ENCODE peak calls at places on chromosomes 3 and 15, in ten cellular contexts. I, V, S, X, E, Z, Y, L, B and M are unnamed samples.

GRCh38 chr3:66498718-66499611 is 1.9 kb downstream of the LRIG1 start:
- DNase-seq in Z (peak; percentile 78), E (no peak), S (no peak), I (no peak), Y (no peak), B (no peak), V (no peak), L (peak; percentile 21), X (no peak), M (peak; percentile 48)

GRCh38 chr15:55552461-55552860 is 35.7 kb downstream of the PYGO1 start:
- DNase-seq in I (no peak), E (no peak), V (no peak), Y (no peak), Z (no peak), L (no peak), X (no peak), S (no peak), B (no peak), M (no peak)

GRCh38 chr15:69443032-69443611 is 9.5 kb upstream of the RPLP1 start:
- DNase-seq in E (no peak), S (no peak), X (no peak), I (no peak), Y (peak; percentile 38), V (no peak), B (no peak), L (no peak), Z (no peak), M (no peak)

GRCh38 chr15:60079210-60079609 is 75.1 kb downstream of the FOXB1 start:
- DNase-seq in S (no peak), E (no peak), L (no peak), I (no peak), Z (no peak), B (no peak), V (no peak), X (no peak), Y (no peak), M (no peak)

GRCh38 chr15:65577129-65577996 is 33.6 kb downstream of the INTS14 start:
- DNase-seq in S (no peak), V (no peak), L (no peak), I (no peak), Y (no peak), E (no peak), Z (no peak), B (no peak), X (no peak), M (no peak)

GRCh38 chr15:80844011-80844732 is 65.0 kb downstream of the CEMIP start:
- DNase-seq in S (peak; percentile 45), Z (no peak), Y (no peak), X (peak; percentile 46), L (no peak), I (no peak), B (no peak), E (no peak), V (peak; percentile 34), M (no peak)

GRCh38 chr3:45953536-45953935 is 10.3 kb downstream of the CXCR6 start:
- DNase-seq in L (no peak), Z (no peak), E (no peak), I (no peak), B (no peak), S (no peak), V (no peak), X (no peak), Y (no peak), M (no peak)

GRCh38 chr3:123194552-123194951 is 7.2 kb upstream of the SEC22A start:
- DNase-seq in B (peak; percentile 37), Z (no peak), S (peak; percentile 4), I (no peak), E (no peak), X (no peak), V (peak; percentile 36), L (peak; percentile 15), Y (no peak), M (no peak)

GRCh38 chr3:152444029-152444641 is 175.4 kb downstream of the MBNL1 start:
- DNase-seq in X (peak; percentile 49), I (peak; percentile 21), Z (no peak), Y (peak; percentile 14), L (no peak), S (peak; percentile 32), B (no peak), V (peak; percentile 7), E (peak; percentile 40), M (no peak)
- TF ChIP-seq CTCF in X (peak; percentile 85), I (peak; percentile 55), Z (peak; percentile 67), Y (peak; percentile 21), L (peak; percentile 80), S (peak; percentile 24), B (peak; percentile 60), V (peak; percentile 91), E (peak; percentile 66), M (peak; percentile 69)

GRCh38 chr3:49842843-49843242 is 13.5 kb downstream of the TRAIP start:
- DNase-seq in X (no peak), Y (no peak), I (no peak), Z (no peak), B (no peak), L (no peak), V (no peak), E (no peak), S (no peak), M (no peak)

GRCh38 chr3:49839193-49839809 is 17.1 kb downstream of the TRAIP start:
- DNase-seq in B (peak; percentile 81), X (peak; percentile 68), L (peak; percentile 82), Y (peak; percentile 77), V (peak; percentile 40), I (peak; percentile 16), S (peak; percentile 62), Z (peak; percentile 87), E (peak; percentile 61), M (peak; percentile 80)

GRCh38 chr3:49840371-49840770 is 16.0 kb downstream of the TRAIP start:
- DNase-seq in L (no peak), I (no peak), V (no peak), Z (no peak), X (no peak), E (no peak), B (no peak), Y (no peak), S (no peak), M (no peak)

GRCh38 chr3:49841806-49842205 is 14.6 kb downstream of the TRAIP start:
- DNase-seq in Z (no peak), I (no peak), L (no peak), E (no peak), S (no peak), B (no peak), X (no peak), V (no peak), Y (no peak), M (no peak)

DNA sequence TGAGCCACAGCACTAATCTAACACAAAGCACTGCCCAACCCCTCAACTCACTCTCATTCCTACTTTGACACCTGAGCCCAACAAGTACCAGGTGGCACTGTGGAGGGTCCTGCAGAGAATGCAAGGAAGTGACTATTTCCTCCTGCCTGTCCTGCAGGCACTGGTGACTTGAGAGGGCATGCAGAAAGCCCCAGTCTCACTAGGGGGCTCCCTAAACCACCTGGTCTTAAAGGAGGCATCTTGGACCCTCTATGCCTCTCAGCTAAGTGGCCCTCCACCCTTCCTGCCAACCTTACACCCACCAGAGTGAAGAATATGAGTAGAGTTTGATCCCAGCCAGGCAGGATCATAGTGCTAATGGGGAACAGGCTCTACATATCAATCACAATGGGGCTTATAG is 15.2 kb downstream of the TRAIP start:
- DNase-seq in E (no peak), Z (no peak), L (no peak), Y (no peak), B (peak; percentile 26), X (peak; percentile 8), S (no peak), I (no peak), V (no peak), M (no peak)
- TF ChIP-seq CTCF in E (peak; percentile 39), Z (no peak), L (peak; percentile 47), Y (peak; percentile 36), B (peak; percentile 29), X (peak; percentile 58), S (peak; percentile 40), I (peak; percentile 47), V (peak; percentile 45), M (no peak)

GRCh38 chr3:54376440-54376839 is 254.1 kb downstream of the CACNA2D3 start:
- DNase-seq in S (no peak), I (no peak), V (no peak), E (no peak), Y (no peak), Z (no peak), L (no peak), B (no peak), X (no peak), M (no peak)

GRCh38 chr3:54376941-54377578 is 254.7 kb downstream of the CACNA2D3 start:
- DNase-seq in Y (no peak), I (no peak), E (no peak), V (no peak), B (no peak), L (no peak), S (no peak), X (no peak), Z (no peak), M (no peak)

DNA sequence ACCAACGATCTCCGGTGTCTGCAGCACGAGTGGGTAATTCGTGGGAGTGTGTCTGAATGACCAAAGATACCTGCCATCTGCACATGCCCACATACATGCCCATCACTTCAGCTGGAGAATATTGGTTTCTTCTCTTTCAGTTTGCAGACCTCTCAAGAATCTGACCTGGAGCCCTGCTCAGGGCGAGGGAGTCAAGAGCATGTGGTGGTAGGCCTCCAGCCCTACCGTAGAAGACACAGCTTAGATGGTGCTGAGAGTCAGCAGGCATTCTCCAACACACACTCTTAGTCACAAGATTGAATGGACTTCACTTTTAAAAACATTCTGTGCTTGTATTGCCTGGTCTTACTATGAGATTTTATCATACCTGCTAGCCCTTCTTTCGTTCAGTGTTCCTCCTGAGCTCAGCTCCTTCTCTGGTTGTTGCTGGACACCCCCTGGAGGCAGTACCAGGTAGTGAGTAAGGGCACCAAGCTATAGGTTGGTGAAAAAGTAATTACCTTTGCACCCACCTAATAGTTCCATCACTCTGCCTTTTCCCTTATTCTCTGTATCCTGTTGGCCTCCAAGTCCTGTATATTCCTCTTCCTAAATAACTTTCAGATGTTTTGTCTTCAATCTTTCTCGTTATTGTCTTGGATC is 252.0 kb downstream of the CACNA2D3 start:
- DNase-seq in B (peak; percentile 25), V (peak; percentile 5), E (no peak), Y (peak; percentile 14), X (no peak), L (no peak), S (no peak), I (no peak), Z (no peak), M (no peak)
- TF ChIP-seq CTCF in B (peak; percentile 46), V (peak; percentile 11), E (peak; percentile 39), Y (no peak), X (no peak), L (peak; percentile 61), S (no peak), I (peak; percentile 7), Z (peak; percentile 41), M (peak; percentile 44)

DNA sequence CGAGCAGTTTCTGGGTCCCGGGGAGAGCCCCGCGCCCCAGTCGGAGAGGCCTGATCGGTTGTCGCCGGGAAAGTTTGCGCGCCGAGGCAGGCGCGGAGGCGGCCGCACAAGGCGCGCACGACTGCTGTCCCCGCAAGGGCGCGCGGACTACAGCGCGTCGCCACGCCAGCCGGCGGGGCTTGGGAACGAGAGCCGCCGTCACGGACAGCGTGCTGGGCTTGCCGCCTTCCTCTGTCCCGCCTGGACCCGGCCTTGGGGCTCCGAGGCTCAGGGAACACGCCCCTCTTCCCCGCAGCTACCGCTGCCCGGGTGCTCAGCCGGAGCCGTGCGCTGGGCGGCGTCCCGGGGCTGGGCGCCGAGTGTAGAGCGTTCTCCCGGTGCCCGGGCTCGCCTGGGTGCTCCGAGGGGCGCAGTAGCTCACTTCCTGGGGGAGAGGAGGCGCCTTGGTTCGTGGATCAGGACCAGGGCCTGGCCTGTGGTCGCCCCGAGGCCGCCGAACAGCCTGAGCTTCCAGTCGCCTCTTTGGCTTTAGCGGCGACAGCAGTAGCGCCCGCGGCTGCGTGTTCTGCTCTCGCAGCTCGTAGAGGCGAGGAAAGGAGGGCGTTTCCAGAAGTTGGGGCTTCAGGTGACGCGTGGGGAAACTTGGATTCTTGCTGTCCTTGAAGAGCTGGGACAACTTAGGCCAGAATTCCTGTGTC is 226.6 kb upstream of the C2CD4B start:
- DNase-seq in E (no peak), X (peak; percentile 12), L (peak; percentile 70), B (peak; percentile 65), Y (peak; percentile 59), V (peak; percentile 55), Z (peak; percentile 79), I (no peak), S (peak; percentile 63), M (peak; percentile 87)
- TF ChIP-seq CTCF in E (peak; percentile 68), X (peak; percentile 48), L (peak; percentile 50), B (no peak), Y (no peak), V (peak; percentile 46), Z (peak; percentile 45), I (peak; percentile 58), S (peak; percentile 51), M (peak; percentile 5)